ENCODE peak calls at places on chromosomes 6 and 20, in six cellular contexts. One of them, this sample, is unnamed.

GRCh38 chr20:8431538-8432434 is 299.7 kb downstream of the PLCB1 start:
- DNase-seq in H4: peak
- DNase-seq in activated CD4-positive, CD25-positive, alpha-beta regulatory T cell treated with anti-CD3 and anti-CD28 coated beads, Interleukin-2, amount 50 U/mL, for 72 hours: no peak
- DNase-seq in activated naive CD4-positive, alpha-beta T cell: no peak
- DNase-seq in LoVo: no peak
- DNase-seq in upper lobe of right lung: peak
- DNase-seq in this sample: no peak

GRCh38 chr6:137013738-137014602 is 30.8 kb downstream of the IL20RA start:
- DNase-seq in H4: peak
- DNase-seq in activated CD4-positive, CD25-positive, alpha-beta regulatory T cell treated with anti-CD3 and anti-CD28 coated beads, Interleukin-2, amount 50 U/mL, for 72 hours: no peak
- DNase-seq in activated naive CD4-positive, alpha-beta T cell: no peak
- DNase-seq in LoVo: peak
- DNase-seq in upper lobe of right lung: no peak
- DNase-seq in this sample: no peak

GRCh38 chr6:35687658-35688604 is 784 bp downstream of the FKBP5 start:
- DNase-seq in H4: peak
- DNase-seq in activated CD4-positive, CD25-positive, alpha-beta regulatory T cell treated with anti-CD3 and anti-CD28 coated beads, Interleukin-2, amount 50 U/mL, for 72 hours: peak
- DNase-seq in activated naive CD4-positive, alpha-beta T cell: peak
- DNase-seq in LoVo: peak
- DNase-seq in upper lobe of right lung: peak
- DNase-seq in this sample: peak

GRCh38 chr6:108921547-108922331 is 73.5 kb downstream of the ARMC2 start:
- DNase-seq in H4: no peak
- DNase-seq in activated CD4-positive, CD25-positive, alpha-beta regulatory T cell treated with anti-CD3 and anti-CD28 coated beads, Interleukin-2, amount 50 U/mL, for 72 hours: no peak
- DNase-seq in activated naive CD4-positive, alpha-beta T cell: no peak
- DNase-seq in LoVo: no peak
- DNase-seq in upper lobe of right lung: no peak
- DNase-seq in this sample: no peak

GRCh38 chr6:70620746-70621145 is 46.9 kb upstream of the SMAP1 start:
- DNase-seq in H4: no peak
- DNase-seq in activated CD4-positive, CD25-positive, alpha-beta regulatory T cell treated with anti-CD3 and anti-CD28 coated beads, Interleukin-2, amount 50 U/mL, for 72 hours: no peak
- DNase-seq in activated naive CD4-positive, alpha-beta T cell: no peak
- DNase-seq in LoVo: no peak
- DNase-seq in upper lobe of right lung: no peak
- DNase-seq in this sample: no peak

GRCh38 chr6:10531513-10531912 is 10.4 kb downstream of the GCNT2 start:
- DNase-seq in H4: no peak
- DNase-seq in activated CD4-positive, CD25-positive, alpha-beta regulatory T cell treated with anti-CD3 and anti-CD28 coated beads, Interleukin-2, amount 50 U/mL, for 72 hours: no peak
- DNase-seq in activated naive CD4-positive, alpha-beta T cell: no peak
- DNase-seq in LoVo: no peak
- DNase-seq in upper lobe of right lung: no peak
- DNase-seq in this sample: no peak

GRCh38 chr6:136404627-136405310 is 115.1 kb upstream of the BCLAF1 start:
- DNase-seq in H4: no peak
- DNase-seq in activated CD4-positive, CD25-positive, alpha-beta regulatory T cell treated with anti-CD3 and anti-CD28 coated beads, Interleukin-2, amount 50 U/mL, for 72 hours: no peak
- DNase-seq in activated naive CD4-positive, alpha-beta T cell: no peak
- DNase-seq in LoVo: no peak
- DNase-seq in upper lobe of right lung: no peak
- DNase-seq in this sample: no peak

GRCh38 chr20:16205505-16205904 is 367.7 kb downstream of the KIF16B start:
- DNase-seq in H4: no peak
- DNase-seq in activated CD4-positive, CD25-positive, alpha-beta regulatory T cell treated with anti-CD3 and anti-CD28 coated beads, Interleukin-2, amount 50 U/mL, for 72 hours: no peak
- DNase-seq in activated naive CD4-positive, alpha-beta T cell: no peak
- DNase-seq in LoVo: no peak
- DNase-seq in upper lobe of right lung: no peak
- DNase-seq in this sample: no peak

GRCh38 chr6:82737965-82738364 is 327.7 kb downstream of the UBE3D start:
- DNase-seq in H4: no peak
- DNase-seq in activated CD4-positive, CD25-positive, alpha-beta regulatory T cell treated with anti-CD3 and anti-CD28 coated beads, Interleukin-2, amount 50 U/mL, for 72 hours: no peak
- DNase-seq in activated naive CD4-positive, alpha-beta T cell: no peak
- DNase-seq in LoVo: no peak
- DNase-seq in upper lobe of right lung: no peak
- DNase-seq in this sample: no peak

GRCh38 chr6:72589096-72589495 is 32.8 kb upstream of the KCNQ5 start:
- DNase-seq in H4: no peak
- DNase-seq in activated CD4-positive, CD25-positive, alpha-beta regulatory T cell treated with anti-CD3 and anti-CD28 coated beads, Interleukin-2, amount 50 U/mL, for 72 hours: no peak
- DNase-seq in activated naive CD4-positive, alpha-beta T cell: no peak
- DNase-seq in LoVo: no peak
- DNase-seq in upper lobe of right lung: no peak
- DNase-seq in this sample: no peak

GRCh38 chr20:58018590-58018989 is 209.9 kb downstream of the ANKRD60 start:
- DNase-seq in H4: no peak
- DNase-seq in activated CD4-positive, CD25-positive, alpha-beta regulatory T cell treated with anti-CD3 and anti-CD28 coated beads, Interleukin-2, amount 50 U/mL, for 72 hours: no peak
- DNase-seq in activated naive CD4-positive, alpha-beta T cell: no peak
- DNase-seq in LoVo: no peak
- DNase-seq in upper lobe of right lung: no peak
- DNase-seq in this sample: peak

GRCh38 chr6:19869464-19869863 is 32.3 kb downstream of the ID4 start:
- DNase-seq in H4: no peak
- DNase-seq in activated CD4-positive, CD25-positive, alpha-beta regulatory T cell treated with anti-CD3 and anti-CD28 coated beads, Interleukin-2, amount 50 U/mL, for 72 hours: no peak
- DNase-seq in activated naive CD4-positive, alpha-beta T cell: no peak
- DNase-seq in LoVo: no peak
- DNase-seq in upper lobe of right lung: no peak
- DNase-seq in this sample: no peak

GRCh38 chr20:24965065-24965919 is 16.2 kb downstream of the CST7 start:
- DNase-seq in H4: no peak
- DNase-seq in activated CD4-positive, CD25-positive, alpha-beta regulatory T cell treated with anti-CD3 and anti-CD28 coated beads, Interleukin-2, amount 50 U/mL, for 72 hours: no peak
- DNase-seq in activated naive CD4-positive, alpha-beta T cell: no peak
- DNase-seq in LoVo: no peak
- DNase-seq in upper lobe of right lung: peak
- DNase-seq in this sample: peak

GRCh38 chr20:61937963-61938838 is 127.5 kb downstream of the TAF4 start:
- DNase-seq in H4: no peak
- DNase-seq in activated CD4-positive, CD25-positive, alpha-beta regulatory T cell treated with anti-CD3 and anti-CD28 coated beads, Interleukin-2, amount 50 U/mL, for 72 hours: peak
- DNase-seq in activated naive CD4-positive, alpha-beta T cell: no peak
- DNase-seq in LoVo: no peak
- DNase-seq in upper lobe of right lung: peak
- DNase-seq in this sample: no peak

GRCh38 chr6:70849348-70850069 is 107.4 kb downstream of the B3GAT2 start:
- DNase-seq in H4: no peak
- DNase-seq in activated CD4-positive, CD25-positive, alpha-beta regulatory T cell treated with anti-CD3 and anti-CD28 coated beads, Interleukin-2, amount 50 U/mL, for 72 hours: no peak
- DNase-seq in activated naive CD4-positive, alpha-beta T cell: no peak
- DNase-seq in LoVo: peak
- DNase-seq in upper lobe of right lung: no peak
- DNase-seq in this sample: no peak

GRCh38 chr20:38867062-38867359 is 59.2 kb upstream of the FAM83D start:
- DNase-seq in H4: no peak
- DNase-seq in activated CD4-positive, CD25-positive, alpha-beta regulatory T cell treated with anti-CD3 and anti-CD28 coated beads, Interleukin-2, amount 50 U/mL, for 72 hours: no peak
- DNase-seq in activated naive CD4-positive, alpha-beta T cell: no peak
- DNase-seq in LoVo: no peak
- DNase-seq in upper lobe of right lung: no peak
- DNase-seq in this sample: no peak

GRCh38 chr6:105137388-105137787 is 42.4 kb downstream of the POPDC3 start:
- DNase-seq in H4: no peak
- DNase-seq in activated CD4-positive, CD25-positive, alpha-beta regulatory T cell treated with anti-CD3 and anti-CD28 coated beads, Interleukin-2, amount 50 U/mL, for 72 hours: no peak
- DNase-seq in activated naive CD4-positive, alpha-beta T cell: no peak
- DNase-seq in LoVo: no peak
- DNase-seq in upper lobe of right lung: no peak
- DNase-seq in this sample: no peak

GRCh38 chr6:26464014-26464413 is 6.3 kb downstream of the BTN2A1 start:
- DNase-seq in H4: no peak
- DNase-seq in activated CD4-positive, CD25-positive, alpha-beta regulatory T cell treated with anti-CD3 and anti-CD28 coated beads, Interleukin-2, amount 50 U/mL, for 72 hours: no peak
- DNase-seq in activated naive CD4-positive, alpha-beta T cell: no peak
- DNase-seq in LoVo: no peak
- DNase-seq in upper lobe of right lung: no peak
- DNase-seq in this sample: no peak

GRCh38 chr20:62624325-62624690 is 18.0 kb upstream of the SLCO4A1 start:
- DNase-seq in H4: no peak
- DNase-seq in activated CD4-positive, CD25-positive, alpha-beta regulatory T cell treated with anti-CD3 and anti-CD28 coated beads, Interleukin-2, amount 50 U/mL, for 72 hours: no peak
- DNase-seq in activated naive CD4-positive, alpha-beta T cell: no peak
- DNase-seq in LoVo: no peak
- DNase-seq in upper lobe of right lung: no peak
- DNase-seq in this sample: no peak

GRCh38 chr6:133894795-133895401 is 6.0 kb downstream of the TCF21 start:
- DNase-seq in H4: no peak
- DNase-seq in activated CD4-positive, CD25-positive, alpha-beta regulatory T cell treated with anti-CD3 and anti-CD28 coated beads, Interleukin-2, amount 50 U/mL, for 72 hours: no peak
- DNase-seq in activated naive CD4-positive, alpha-beta T cell: no peak
- DNase-seq in LoVo: no peak
- DNase-seq in upper lobe of right lung: no peak
- DNase-seq in this sample: no peak

GRCh38 chr6:14280766-14281293 is 163.3 kb downstream of the CD83 start:
- DNase-seq in H4: no peak
- DNase-seq in activated CD4-positive, CD25-positive, alpha-beta regulatory T cell treated with anti-CD3 and anti-CD28 coated beads, Interleukin-2, amount 50 U/mL, for 72 hours: no peak
- DNase-seq in activated naive CD4-positive, alpha-beta T cell: no peak
- DNase-seq in LoVo: no peak
- DNase-seq in upper lobe of right lung: no peak
- DNase-seq in this sample: no peak

GRCh38 chr6:159045826-159046225 is 1.0 kb upstream of the TAGAP start:
- DNase-seq in H4: no peak
- DNase-seq in activated CD4-positive, CD25-positive, alpha-beta regulatory T cell treated with anti-CD3 and anti-CD28 coated beads, Interleukin-2, amount 50 U/mL, for 72 hours: no peak
- DNase-seq in activated naive CD4-positive, alpha-beta T cell: no peak
- DNase-seq in LoVo: no peak
- DNase-seq in upper lobe of right lung: no peak
- DNase-seq in this sample: no peak

GRCh38 chr6:46098678-46099077 is 31.1 kb upstream of the ENPP4 start:
- DNase-seq in H4: no peak
- DNase-seq in activated CD4-positive, CD25-positive, alpha-beta regulatory T cell treated with anti-CD3 and anti-CD28 coated beads, Interleukin-2, amount 50 U/mL, for 72 hours: no peak
- DNase-seq in activated naive CD4-positive, alpha-beta T cell: no peak
- DNase-seq in LoVo: peak
- DNase-seq in upper lobe of right lung: peak
- DNase-seq in this sample: no peak